ENCODE peak calls at places on chromosomes 4 and X, in eight cellular contexts. M is GM12878, L is lower lobe of right lung, T is lower leg skin, A is astrocyte of the spinal cord, B is HL-60, R is fibroblast of lung, N is foreskin fibroblast. K is an unnamed sample.

GRCh38 chr4:90025248-90025647 is 101.9 kb upstream of the CCSER1 start:
- DNase-seq in M (no peak), L (no peak), T (no peak), A (peak), B (no peak), R (peak), N (peak), K (no peak)

GRCh38 chr4:36414248-36414647 is 132.8 kb downstream of the DTHD1 start:
- DNase-seq in M (no peak), L (no peak), T (no peak), A (no peak), B (no peak), R (no peak), N (no peak), K (no peak)

GRCh38 chr4:119082661-119083060 is 53.0 kb upstream of the MYOZ2 start:
- DNase-seq in M (no peak), L (no peak), T (no peak), A (no peak), B (no peak), R (no peak), N (no peak), K (no peak)

GRCh38 chr4:81118086-81118485 is 87.6 kb downstream of the BMP3 start:
- DNase-seq in M (no peak), L (no peak), T (no peak), A (no peak), B (no peak), R (no peak), N (no peak), K (no peak)

GRCh38 chr4:128858875-128859696 is 49.6 kb downstream of the JADE1 start:
- DNase-seq in M (no peak), L (no peak), T (no peak), A (peak), B (no peak), R (peak), N (peak), K (no peak)

GRCh38 chr4:138449938-138450337 is 207.8 kb upstream of the SLC7A11 start:
- DNase-seq in M (no peak), L (no peak), T (no peak), A (no peak), B (no peak), R (peak), N (no peak), K (no peak)

GRCh38 chrX:104668550-104668949 is 102.6 kb downstream of the IL1RAPL2 start:
- DNase-seq in M (no peak), L (no peak), T (no peak), A (peak), B (no peak), R (peak), N (peak), K (no peak)

GRCh38 chr4:96677499-96677898 is 837.6 kb downstream of the PDHA2 start:
- DNase-seq in M (no peak), L (no peak), T (no peak), A (peak), B (no peak), R (peak), N (no peak), K (no peak)

GRCh38 chrX:71666240-71667223 is 814 bp upstream of the LOC101059915 start:
- DNase-seq in M (no peak), L (no peak), T (peak), A (no peak), B (no peak), R (no peak), N (no peak), K (no peak)

GRCh38 chr4:73850261-73850970 is 2.7 kb upstream of the PF4V1 start:
- DNase-seq in M (no peak), L (no peak), T (no peak), A (no peak), B (no peak), R (no peak), N (peak), K (no peak)

GRCh38 chr4:134216436-134216835 is 14.8 kb upstream of the PABPC4L start:
- DNase-seq in M (no peak), L (no peak), T (no peak), A (peak), B (no peak), R (peak), N (no peak), K (no peak)

DNA sequence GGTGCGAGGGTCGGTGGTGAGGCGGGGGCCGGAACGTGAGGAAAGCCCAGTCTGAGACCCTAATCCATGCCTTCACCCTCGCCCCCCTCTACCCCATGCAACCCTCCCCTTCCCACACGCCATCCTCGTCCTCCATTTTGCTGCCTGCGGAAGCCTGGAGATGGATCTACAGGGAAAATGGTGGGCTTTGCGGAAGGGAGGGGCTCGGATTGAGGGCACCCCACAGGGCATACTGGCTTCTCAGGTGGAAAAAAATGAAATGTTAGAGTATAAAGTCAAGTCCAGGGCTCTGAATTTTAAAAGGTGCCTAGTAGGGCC is 819 bp downstream of the BEX4 start:
- DNase-seq in M (no peak), L (no peak), T (no peak), A (peak), B (no peak), R (no peak), N (peak), K (no peak)
- H3K4me3 ChIP-seq in M (no peak), L (peak), T (peak), A (peak), B (peak), R (no peak), N (peak), K (no peak)

GRCh38 chr4:102390438-102390837 is 45.2 kb upstream of the SLC39A8 start:
- DNase-seq in M (peak), L (no peak), T (no peak), A (peak), B (peak), R (peak), N (peak), K (peak)
- TF ChIP-seq CTCF in M (no peak), L (no peak), T (no peak), A (no peak), B (no peak), R (no peak), N (no peak), K (no peak)

GRCh38 chrX:153690466-153690865 is 2.7 kb downstream of the SLC6A8 start:
- DNase-seq in M (no peak), L (no peak), T (no peak), A (no peak), B (no peak), R (no peak), N (no peak), K (no peak)
- H3K4me3 ChIP-seq in M (no peak), L (no peak), T (no peak), A (no peak), B (no peak), R (no peak), N (no peak), K (no peak)

GRCh38 chrX:18970465-18970864 is 13.4 kb downstream of the PHKA2 start:
- DNase-seq in M (no peak), L (no peak), T (no peak), A (no peak), B (no peak), R (no peak), N (peak), K (no peak)

GRCh38 chrX:18971506-18971905 is 12.4 kb downstream of the PHKA2 start:
- DNase-seq in M (no peak), L (no peak), T (no peak), A (no peak), B (no peak), R (no peak), N (no peak), K (no peak)

GRCh38 chrX:18973527-18974192 is 10.3 kb downstream of the PHKA2 start:
- DNase-seq in M (no peak), L (no peak), T (no peak), A (no peak), B (no peak), R (no peak), N (peak), K (no peak)

DNA sequence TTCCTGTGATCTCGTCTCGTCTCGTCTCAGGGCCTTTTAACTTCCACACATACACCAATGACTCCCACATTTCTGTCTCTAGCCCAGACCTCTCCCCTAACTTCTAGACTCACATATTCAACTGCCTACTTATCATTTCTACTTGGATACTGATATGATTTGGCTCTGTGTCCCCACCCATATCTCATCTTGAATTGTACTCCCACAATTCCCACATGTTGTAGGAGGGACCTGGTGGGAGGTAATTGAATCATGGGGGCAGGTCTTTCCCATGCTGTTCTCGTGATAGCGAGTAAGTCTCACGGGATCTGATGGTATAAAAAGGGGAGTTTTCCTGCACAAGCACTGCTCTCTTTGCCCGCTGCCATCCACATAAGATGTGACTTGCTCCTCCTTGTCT is 8.9 kb downstream of the PHKA2 start:
- DNase-seq in M (no peak), L (no peak), T (no peak), A (no peak), B (no peak), R (no peak), N (no peak), K (no peak)
- TF ChIP-seq CTCF in M (no peak), L (no peak), T (no peak), A (no peak), B (no peak), R (no peak), N (no peak), K (no peak)

DNA sequence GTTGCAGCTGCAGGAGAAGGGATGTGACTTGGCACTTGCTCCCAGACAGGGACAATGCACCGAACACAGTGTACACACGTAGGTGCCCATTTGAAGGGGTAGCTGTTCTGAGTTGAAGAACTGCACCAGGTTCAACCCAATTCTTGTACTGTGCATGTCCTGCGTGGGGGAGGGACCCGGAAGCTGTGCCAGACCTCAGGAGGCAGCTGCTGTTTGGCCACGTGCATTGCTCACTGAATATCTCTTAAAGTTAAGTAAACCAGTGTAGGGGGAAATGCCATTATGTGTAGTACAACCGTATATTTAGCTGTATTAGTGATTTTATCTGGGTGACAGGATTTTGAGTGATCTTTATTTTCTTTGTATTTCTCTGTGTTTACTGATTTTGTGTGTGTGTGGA is 12.0 kb upstream of the RBBP7 start:
- DNase-seq in M (no peak), L (peak), T (no peak), A (peak), B (no peak), R (peak), N (peak), K (no peak)
- H3K4me3 ChIP-seq in M (peak), L (peak), T (no peak), A (peak), B (no peak), R (no peak), N (peak), K (no peak)

GRCh38 chr4:3318561-3319021 is 25.8 kb downstream of the RGS12 start:
- DNase-seq in M (no peak), L (no peak), T (no peak), A (no peak), B (no peak), R (no peak), N (no peak), K (no peak)
- TF ChIP-seq CTCF in M (peak), L (no peak), T (no peak), A (peak), B (no peak), R (no peak), N (no peak), K (peak)

DNA sequence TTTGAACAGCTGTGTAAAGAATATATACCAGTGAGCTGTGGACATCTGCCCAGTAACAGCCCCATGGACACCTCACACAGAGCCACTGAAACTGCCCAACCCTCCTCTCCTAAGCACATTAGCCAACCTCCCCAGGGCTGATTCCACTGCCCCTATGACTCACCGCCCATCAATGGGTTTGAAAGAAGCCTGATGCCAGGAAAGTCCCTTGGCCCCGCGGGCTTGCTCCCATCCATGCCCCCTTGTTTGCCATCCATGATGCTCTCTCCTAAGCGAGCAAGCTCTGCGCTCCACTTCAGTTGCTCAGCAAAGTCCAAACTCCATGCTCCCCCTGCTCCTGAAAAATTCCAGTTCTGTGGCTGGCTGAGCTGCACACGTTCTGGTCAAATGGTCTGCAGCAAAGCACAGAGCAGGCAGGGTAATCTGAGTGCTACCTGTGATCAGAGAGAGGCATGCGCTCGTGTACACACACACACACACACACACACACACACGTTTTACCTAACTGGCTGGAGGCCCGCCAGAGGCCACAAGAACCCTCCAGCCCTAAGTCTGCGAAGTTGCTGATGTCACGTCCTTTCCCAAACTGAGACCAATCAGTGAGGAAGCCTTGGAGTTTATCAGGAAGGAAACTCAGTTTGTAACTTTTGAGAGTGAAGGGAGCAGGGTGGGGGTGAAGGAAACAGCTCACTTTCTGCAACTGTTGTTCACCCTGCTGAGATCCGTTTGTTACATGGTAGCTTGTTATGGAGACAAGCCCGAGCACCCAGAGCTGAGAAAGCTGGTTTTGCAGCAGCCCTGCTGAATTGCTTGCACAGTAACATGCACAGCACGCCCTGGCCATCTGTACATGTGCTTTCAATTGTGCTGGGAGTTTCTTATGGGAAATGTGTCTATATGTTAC is at the start of gene ASB9:
- DNase-seq in M (no peak), L (peak), T (no peak), A (peak), B (no peak), R (peak), N (peak), K (no peak)
- H3K4me3 ChIP-seq in M (no peak), L (peak), T (no peak), A (no peak), B (no peak), R (no peak), N (peak), K (no peak)